ENCODE peak calls at places on chromosome 7, in four cellular contexts. One of them, this sample, is unnamed.

GRCh38 chr7:36227223-36227622 is 74.2 kb downstream of the EEPD1 start:
- DNase-seq in H1: no peak
- DNase-seq in GM23338: peak; percentile 23
- DNase-seq in K562: no peak
- DNase-seq in this sample: no peak

GRCh38 chr7:148336411-148336810 is 254.2 kb upstream of the C7orf33 start:
- DNase-seq in H1: no peak
- DNase-seq in GM23338: no peak
- DNase-seq in K562: no peak
- DNase-seq in this sample: no peak

GRCh38 chr7:130695840-130696239 is 9.5 kb upstream of the TSGA13 start:
- DNase-seq in H1: no peak
- DNase-seq in GM23338: peak; percentile 80
- DNase-seq in K562: peak; percentile 36
- DNase-seq in this sample: peak; percentile 24

GRCh38 chr7:103888603-103889153 is 100.8 kb downstream of the RELN start:
- DNase-seq in H1: no peak
- DNase-seq in GM23338: no peak
- DNase-seq in K562: no peak
- DNase-seq in this sample: no peak

GRCh38 chr7:103597606-103598005 is 151.6 kb upstream of the SLC26A5 start:
- DNase-seq in H1: no peak
- DNase-seq in GM23338: no peak
- DNase-seq in K562: no peak
- DNase-seq in this sample: no peak

GRCh38 chr7:87767827-87768226 is 108.3 kb downstream of the SLC25A40 start:
- DNase-seq in H1: no peak
- DNase-seq in GM23338: no peak
- DNase-seq in K562: no peak
- DNase-seq in this sample: no peak

GRCh38 chr7:80548790-80549530 is 37.1 kb upstream of the GNAT3 start:
- DNase-seq in H1: no peak
- DNase-seq in GM23338: no peak
- DNase-seq in K562: no peak
- DNase-seq in this sample: no peak

GRCh38 chr7:115229401-115230083 is 307.6 kb downstream of the MDFIC start:
- DNase-seq in H1: no peak
- DNase-seq in GM23338: no peak
- DNase-seq in K562: no peak
- DNase-seq in this sample: no peak

GRCh38 chr7:150901160-150902035 is 49.1 kb downstream of the AOC1 start:
- DNase-seq in H1: no peak
- DNase-seq in GM23338: peak; percentile 8
- DNase-seq in K562: peak; percentile 14
- DNase-seq in this sample: no peak

GRCh38 chr7:132783824-132784223 is 207.6 kb upstream of the PLXNA4 start:
- DNase-seq in H1: peak; percentile 19
- DNase-seq in GM23338: no peak
- DNase-seq in K562: no peak
- DNase-seq in this sample: no peak

GRCh38 chr7:95658676-95659075 is 62.4 kb upstream of the PDK4 start:
- DNase-seq in H1: no peak
- DNase-seq in GM23338: peak; percentile 18
- DNase-seq in K562: no peak
- DNase-seq in this sample: no peak

GRCh38 chr7:25694690-25695089 is 457.3 kb upstream of the NFE2L3 start:
- DNase-seq in H1: no peak
- DNase-seq in GM23338: no peak
- DNase-seq in K562: no peak
- DNase-seq in this sample: no peak

GRCh38 chr7:5526190-5527037 is 102.8 kb upstream of the TNRC18 start:
- DNase-seq in H1: no peak
- DNase-seq in GM23338: peak; percentile 58
- DNase-seq in K562: no peak
- DNase-seq in this sample: no peak

GRCh38 chr7:75814407-75814947 is 871 bp upstream of the CCL24 start:
- DNase-seq in H1: no peak
- DNase-seq in GM23338: no peak
- DNase-seq in K562: no peak
- DNase-seq in this sample: no peak

GRCh38 chr7:142897691-142898090 is 12.1 kb upstream of the TRPV6 start:
- DNase-seq in H1: no peak
- DNase-seq in GM23338: no peak
- DNase-seq in K562: no peak
- DNase-seq in this sample: no peak

GRCh38 chr7:114917211-114917839 is 4.6 kb upstream of the MDFIC start:
- DNase-seq in H1: no peak
- DNase-seq in GM23338: no peak
- DNase-seq in K562: no peak
- DNase-seq in this sample: no peak

GRCh38 chr7:24981544-24981951 is 1.6 kb upstream of the OSBPL3 start:
- DNase-seq in H1: no peak
- DNase-seq in GM23338: peak; percentile 50
- DNase-seq in K562: no peak
- DNase-seq in this sample: no peak

GRCh38 chr7:43658718-43659548 is 70.4 kb downstream of the COA1 start:
- DNase-seq in H1: no peak
- DNase-seq in GM23338: no peak
- DNase-seq in K562: no peak
- DNase-seq in this sample: no peak

GRCh38 chr7:22723171-22723601 is 3.8 kb upstream of the IL6 start:
- DNase-seq in H1: no peak
- DNase-seq in GM23338: no peak
- DNase-seq in K562: no peak
- DNase-seq in this sample: no peak

GRCh38 chr7:2446676-2447075 is 29.5 kb downstream of the GRIFIN start:
- DNase-seq in H1: no peak
- DNase-seq in GM23338: no peak
- DNase-seq in K562: no peak
- DNase-seq in this sample: no peak

GRCh38 chr7:2037805-2038635 is 194.7 kb downstream of the MAD1L1 start:
- DNase-seq in H1: no peak
- DNase-seq in GM23338: no peak
- DNase-seq in K562: no peak
- DNase-seq in this sample: no peak

GRCh38 chr7:70696139-70696782 is 435.7 kb upstream of the GALNT17 start:
- DNase-seq in H1: no peak
- DNase-seq in GM23338: no peak
- DNase-seq in K562: no peak
- DNase-seq in this sample: no peak

GRCh38 chr7:21967500-21968099 is 21.9 kb upstream of the CDCA7L start:
- DNase-seq in H1: no peak
- DNase-seq in GM23338: no peak
- DNase-seq in K562: no peak
- DNase-seq in this sample: no peak

GRCh38 chr7:123783820-123784219 is 35.0 kb upstream of the WASL start:
- DNase-seq in H1: no peak
- DNase-seq in GM23338: no peak
- DNase-seq in K562: no peak
- DNase-seq in this sample: no peak

GRCh38 chr7:132263151-132263550 is 313.1 kb downstream of the PLXNA4 start:
- DNase-seq in H1: no peak
- DNase-seq in GM23338: no peak
- DNase-seq in K562: no peak
- DNase-seq in this sample: no peak

GRCh38 chr7:123769371-123769770 is 20.6 kb upstream of the WASL start:
- DNase-seq in H1: no peak
- DNase-seq in GM23338: no peak
- DNase-seq in K562: no peak
- DNase-seq in this sample: no peak

GRCh38 chr7:131488361-131488760 is 68.1 kb downstream of the PODXL start:
- DNase-seq in H1: no peak
- DNase-seq in GM23338: peak; percentile 45
- DNase-seq in K562: peak; percentile 31
- DNase-seq in this sample: no peak

GRCh38 chr7:142327555-142327954 is 69.7 kb upstream of the PRSS58 start:
- DNase-seq in H1: no peak
- DNase-seq in GM23338: no peak
- DNase-seq in K562: no peak
- DNase-seq in this sample: no peak

GRCh38 chr7:82950436-82950835 is 212.2 kb downstream of the PCLO start:
- DNase-seq in H1: no peak
- DNase-seq in GM23338: no peak
- DNase-seq in K562: no peak
- DNase-seq in this sample: no peak

GRCh38 chr7:46247622-46248181 is 326.6 kb upstream of the IGFBP3 start:
- DNase-seq in H1: no peak
- DNase-seq in GM23338: no peak
- DNase-seq in K562: no peak
- DNase-seq in this sample: no peak

GRCh38 chr7:106952658-106953231 is 87.7 kb downstream of the PIK3CG start:
- DNase-seq in H1: no peak
- DNase-seq in GM23338: no peak
- DNase-seq in K562: peak; percentile 72
- DNase-seq in this sample: no peak

GRCh38 chr7:99229234-99229633 is 21.3 kb upstream of the KPNA7 start:
- DNase-seq in H1: no peak
- DNase-seq in GM23338: no peak
- DNase-seq in K562: no peak
- DNase-seq in this sample: no peak

GRCh38 chr7:117041007-117041406 is 87.7 kb downstream of the ST7 start:
- DNase-seq in H1: no peak
- DNase-seq in GM23338: no peak
- DNase-seq in K562: no peak
- DNase-seq in this sample: no peak

GRCh38 chr7:66330961-66331360 is 125.8 kb downstream of the TPST1 start:
- DNase-seq in H1: no peak
- DNase-seq in GM23338: no peak
- DNase-seq in K562: no peak
- DNase-seq in this sample: no peak

DNA sequence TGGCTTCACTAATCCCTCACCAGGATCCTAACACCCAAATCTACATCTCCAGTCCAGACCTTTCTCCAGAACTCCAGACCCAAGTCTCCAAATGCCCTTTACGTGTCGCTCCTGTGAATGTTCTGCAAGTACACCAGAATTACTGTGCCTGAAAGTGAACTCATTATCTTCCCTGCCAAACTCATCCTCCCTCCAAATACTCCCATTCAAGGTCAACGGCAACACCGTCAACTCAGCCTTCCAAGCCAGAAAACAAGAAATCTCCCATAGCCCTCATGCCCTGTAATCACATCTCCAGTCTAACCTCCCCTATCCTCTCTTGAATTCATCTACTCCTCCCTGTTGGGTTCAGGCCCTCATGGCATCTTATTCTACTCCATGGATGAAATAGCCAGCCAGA is 12.3 kb downstream of the CREB3L2 start:
- DNase-seq in H1: no peak
- DNase-seq in GM23338: no peak
- DNase-seq in K562: no peak
- DNase-seq in this sample: no peak
- H3K27ac ChIP-seq in H1: no peak overlapping the region
- H3K27ac ChIP-seq in GM23338: no peak overlapping the region
- H3K27ac ChIP-seq in K562: no peak overlapping the region
- H3K27ac ChIP-seq in this sample: no peak overlapping the region

DNA sequence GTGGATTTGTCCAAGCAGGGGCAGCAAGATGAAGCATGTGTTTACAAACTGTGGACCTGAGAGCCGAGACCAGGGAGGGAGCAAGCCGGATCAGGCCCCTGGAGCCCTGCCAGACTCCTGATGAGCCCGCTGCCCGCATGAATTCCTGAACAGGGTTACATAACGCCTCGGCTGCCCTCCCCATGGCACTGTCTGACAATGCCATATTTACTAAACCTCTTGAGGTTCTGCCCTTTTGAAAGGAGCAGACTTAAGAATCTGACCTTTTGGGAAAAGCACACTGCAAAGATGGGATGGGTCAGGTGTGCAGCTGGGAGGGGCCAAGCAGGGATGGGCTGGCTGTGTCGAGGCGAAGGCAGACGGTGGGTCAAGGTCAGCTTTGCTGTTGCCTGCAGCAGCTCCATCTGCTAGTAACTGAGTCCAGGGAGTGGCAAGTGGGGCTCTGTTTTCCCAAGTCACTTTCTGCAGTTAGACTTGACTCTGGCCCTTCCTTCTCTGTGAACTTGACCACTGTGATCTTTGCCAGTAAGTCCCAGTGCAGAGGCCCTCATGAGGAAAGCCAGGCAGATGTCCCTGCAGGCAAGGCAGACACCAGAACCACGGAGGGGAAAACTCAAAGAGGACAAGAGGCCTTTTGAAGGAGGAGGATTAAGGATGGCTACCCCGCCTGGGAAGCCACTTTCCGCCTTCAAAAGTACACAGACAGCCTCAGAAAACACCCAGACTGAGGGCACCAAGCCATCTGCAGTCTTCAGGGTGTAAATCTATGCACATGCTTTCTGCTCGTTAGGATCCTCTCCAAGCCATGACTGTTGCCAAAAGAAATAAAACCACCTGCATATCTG is 175.8 kb downstream of the TNS3 start:
- DNase-seq in H1: no peak
- DNase-seq in GM23338: no peak
- DNase-seq in K562: no peak
- DNase-seq in this sample: no peak
- TF ChIP-seq POLR2AphosphoS5 in H1: no peak
- TF ChIP-seq POLR2AphosphoS5 in GM23338: no peak
- TF ChIP-seq POLR2AphosphoS5 in K562: no peak
- TF ChIP-seq POLR2AphosphoS5 in this sample: no peak

GRCh38 chr7:54429106-54429505 is 113.1 kb upstream of the VSTM2A start:
- DNase-seq in H1: no peak
- DNase-seq in GM23338: no peak
- DNase-seq in K562: no peak
- DNase-seq in this sample: no peak

DNA sequence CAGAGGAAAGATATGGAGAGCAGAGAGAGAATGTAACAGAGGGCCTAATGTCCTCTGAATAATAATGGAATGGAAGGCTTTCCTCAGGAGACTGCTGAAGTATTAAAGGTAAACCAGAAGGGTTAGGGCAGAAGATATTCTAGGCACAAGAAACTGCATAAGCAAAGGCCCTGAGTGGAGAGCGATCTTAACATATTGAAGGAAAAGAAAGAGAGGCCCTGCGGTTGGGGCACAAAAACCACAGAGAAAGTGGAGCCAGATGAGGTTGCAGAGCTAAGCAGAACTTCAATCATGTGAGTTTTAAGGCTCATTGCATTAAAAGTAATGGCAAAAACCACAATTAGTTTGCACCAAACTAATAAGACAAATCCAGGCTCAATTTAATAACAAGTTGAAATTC is 115.8 kb upstream of the VSTM2A start:
- DNase-seq in H1: no peak
- DNase-seq in GM23338: no peak
- DNase-seq in K562: no peak
- DNase-seq in this sample: no peak
- TF ChIP-seq EZH2 in H1: no peak
- TF ChIP-seq EZH2 in GM23338: no peak
- TF ChIP-seq EZH2 in K562: no peak
- TF ChIP-seq EZH2 in this sample: no peak

DNA sequence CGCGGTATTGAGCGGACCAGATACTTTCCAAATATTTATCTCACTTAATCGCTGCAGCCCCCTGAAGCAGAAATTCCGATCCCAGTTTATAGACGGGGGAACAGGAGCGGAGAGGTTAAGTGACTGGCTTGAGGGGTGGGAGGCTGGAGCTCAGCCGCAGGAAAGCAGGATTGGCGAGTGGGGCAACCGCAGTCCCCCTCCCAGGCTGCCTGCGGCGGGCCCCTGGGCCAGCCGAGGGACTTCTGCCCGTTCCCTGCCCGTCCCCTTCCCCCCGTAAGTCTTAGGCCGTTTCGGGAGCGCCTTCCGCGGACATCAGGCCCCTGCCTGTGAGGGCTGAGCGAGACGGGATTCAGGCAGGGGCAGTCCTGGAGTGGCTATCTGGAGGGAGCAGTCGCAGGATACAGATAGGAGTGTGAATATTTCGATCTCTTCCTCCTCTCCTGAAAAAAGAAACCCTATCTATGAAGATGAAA is 650 bp downstream of the STRIP2 start:
- DNase-seq in H1: no peak
- DNase-seq in GM23338: peak; percentile 65
- DNase-seq in K562: peak; percentile 65
- DNase-seq in this sample: no peak
- H3K27ac ChIP-seq in H1: no peak overlapping the region
- H3K27ac ChIP-seq in GM23338: no peak overlapping the region
- H3K27ac ChIP-seq in K562: peak overlapping the region; percentile 67
- H3K27ac ChIP-seq in this sample: no peak overlapping the region